ENCODE peak calls at places on chromosomes 6 and 20, in four cellular contexts. One of them, this sample, is unnamed.

GRCh38 chr6:36387440-36388303 is at the start of gene ETV7:
- DNase-seq in stimulated activated CD4-positive, alpha-beta T cell treated with anti-CD3 and anti-CD28 coated beads, Interleukin-4, amount 100 ng/mL, for 24 hours: peak
- DNase-seq in pancreas: peak
- DNase-seq in HT-29: peak
- DNase-seq in this sample: peak

GRCh38 chr6:1382331-1382882 is 7.0 kb upstream of the FOXF2 start:
- DNase-seq in stimulated activated CD4-positive, alpha-beta T cell treated with anti-CD3 and anti-CD28 coated beads, Interleukin-4, amount 100 ng/mL, for 24 hours: no peak
- DNase-seq in pancreas: no peak
- DNase-seq in HT-29: no peak
- DNase-seq in this sample: no peak

GRCh38 chr6:156897907-156898531 is 120.8 kb downstream of the ARID1B start:
- DNase-seq in pancreas: no peak
- DNase-seq in HT-29: no peak
- DNase-seq in stimulated activated CD4-positive, alpha-beta T cell treated with anti-CD3 and anti-CD28 coated beads, Interleukin-4, amount 100 ng/mL, for 24 hours: no peak
- DNase-seq in this sample: no peak

GRCh38 chr6:108730556-108731228 is 117.5 kb upstream of the ARMC2 start:
- DNase-seq in stimulated activated CD4-positive, alpha-beta T cell treated with anti-CD3 and anti-CD28 coated beads, Interleukin-4, amount 100 ng/mL, for 24 hours: no peak
- DNase-seq in pancreas: no peak
- DNase-seq in HT-29: no peak
- DNase-seq in this sample: no peak

GRCh38 chr6:168072730-168073129 is 6.3 kb downstream of the FRMD1 start:
- DNase-seq in pancreas: no peak
- DNase-seq in stimulated activated CD4-positive, alpha-beta T cell treated with anti-CD3 and anti-CD28 coated beads, Interleukin-4, amount 100 ng/mL, for 24 hours: no peak
- DNase-seq in HT-29: no peak
- DNase-seq in this sample: no peak

GRCh38 chr6:107153061-107153460 is 37.7 kb upstream of the BEND3 start:
- DNase-seq in stimulated activated CD4-positive, alpha-beta T cell treated with anti-CD3 and anti-CD28 coated beads, Interleukin-4, amount 100 ng/mL, for 24 hours: no peak
- DNase-seq in HT-29: no peak
- DNase-seq in pancreas: no peak
- DNase-seq in this sample: no peak

GRCh38 chr20:52060794-52061714 is 130.5 kb downstream of the ZFP64 start:
- DNase-seq in stimulated activated CD4-positive, alpha-beta T cell treated with anti-CD3 and anti-CD28 coated beads, Interleukin-4, amount 100 ng/mL, for 24 hours: no peak
- DNase-seq in pancreas: no peak
- DNase-seq in HT-29: peak
- DNase-seq in this sample: no peak

GRCh38 chr6:4973972-4974885 is 29.6 kb downstream of the RPP40 start:
- DNase-seq in HT-29: no peak
- DNase-seq in pancreas: no peak
- DNase-seq in stimulated activated CD4-positive, alpha-beta T cell treated with anti-CD3 and anti-CD28 coated beads, Interleukin-4, amount 100 ng/mL, for 24 hours: no peak
- DNase-seq in this sample: no peak

GRCh38 chr6:37860226-37860839 is 40.8 kb downstream of the ZFAND3 start:
- DNase-seq in stimulated activated CD4-positive, alpha-beta T cell treated with anti-CD3 and anti-CD28 coated beads, Interleukin-4, amount 100 ng/mL, for 24 hours: peak
- DNase-seq in pancreas: no peak
- DNase-seq in HT-29: peak
- DNase-seq in this sample: no peak

GRCh38 chr20:2396241-2396814 is 15.6 kb downstream of the TGM6 start:
- DNase-seq in pancreas: no peak
- DNase-seq in HT-29: no peak
- DNase-seq in stimulated activated CD4-positive, alpha-beta T cell treated with anti-CD3 and anti-CD28 coated beads, Interleukin-4, amount 100 ng/mL, for 24 hours: no peak
- DNase-seq in this sample: no peak

GRCh38 chr6:18388942-18389341 is 1.8 kb downstream of the RNF144B start:
- DNase-seq in pancreas: peak
- DNase-seq in stimulated activated CD4-positive, alpha-beta T cell treated with anti-CD3 and anti-CD28 coated beads, Interleukin-4, amount 100 ng/mL, for 24 hours: no peak
- DNase-seq in HT-29: peak
- DNase-seq in this sample: no peak

GRCh38 chr6:85465762-85466161 is 15.9 kb downstream of the NT5E start:
- DNase-seq in stimulated activated CD4-positive, alpha-beta T cell treated with anti-CD3 and anti-CD28 coated beads, Interleukin-4, amount 100 ng/mL, for 24 hours: no peak
- DNase-seq in pancreas: no peak
- DNase-seq in HT-29: no peak
- DNase-seq in this sample: peak

GRCh38 chr20:6122111-6122872 is 538 bp downstream of the FERMT1 start:
- DNase-seq in HT-29: peak
- DNase-seq in stimulated activated CD4-positive, alpha-beta T cell treated with anti-CD3 and anti-CD28 coated beads, Interleukin-4, amount 100 ng/mL, for 24 hours: no peak
- DNase-seq in pancreas: no peak
- DNase-seq in this sample: no peak

GRCh38 chr6:134373282-134373922 is 55.5 kb upstream of the SGK1 start:
- DNase-seq in HT-29: no peak
- DNase-seq in stimulated activated CD4-positive, alpha-beta T cell treated with anti-CD3 and anti-CD28 coated beads, Interleukin-4, amount 100 ng/mL, for 24 hours: no peak
- DNase-seq in pancreas: peak
- DNase-seq in this sample: no peak

GRCh38 chr20:17657079-17657825 is 24.8 kb downstream of the RRBP1 start:
- DNase-seq in pancreas: no peak
- DNase-seq in stimulated activated CD4-positive, alpha-beta T cell treated with anti-CD3 and anti-CD28 coated beads, Interleukin-4, amount 100 ng/mL, for 24 hours: no peak
- DNase-seq in HT-29: no peak
- DNase-seq in this sample: no peak

GRCh38 chr6:142275146-142276006 is 26.4 kb upstream of the ADGRG6 start:
- DNase-seq in HT-29: peak
- DNase-seq in pancreas: no peak
- DNase-seq in stimulated activated CD4-positive, alpha-beta T cell treated with anti-CD3 and anti-CD28 coated beads, Interleukin-4, amount 100 ng/mL, for 24 hours: no peak
- DNase-seq in this sample: no peak

GRCh38 chr6:403659-404655 is 12.4 kb downstream of the IRF4 start:
- DNase-seq in pancreas: no peak
- DNase-seq in stimulated activated CD4-positive, alpha-beta T cell treated with anti-CD3 and anti-CD28 coated beads, Interleukin-4, amount 100 ng/mL, for 24 hours: peak
- DNase-seq in HT-29: no peak
- DNase-seq in this sample: peak

GRCh38 chr6:30889921-30890645 is 5.8 kb downstream of the DDR1 start:
- DNase-seq in pancreas: no peak
- DNase-seq in HT-29: no peak
- DNase-seq in stimulated activated CD4-positive, alpha-beta T cell treated with anti-CD3 and anti-CD28 coated beads, Interleukin-4, amount 100 ng/mL, for 24 hours: no peak
- DNase-seq in this sample: no peak

GRCh38 chr6:111773501-111774345 is 99.5 kb downstream of the FYN start:
- DNase-seq in stimulated activated CD4-positive, alpha-beta T cell treated with anti-CD3 and anti-CD28 coated beads, Interleukin-4, amount 100 ng/mL, for 24 hours: no peak
- DNase-seq in pancreas: no peak
- DNase-seq in HT-29: no peak
- DNase-seq in this sample: no peak

GRCh38 chr20:47304287-47304686 is 52.2 kb downstream of the ZMYND8 start:
- DNase-seq in HT-29: peak
- DNase-seq in pancreas: no peak
- DNase-seq in stimulated activated CD4-positive, alpha-beta T cell treated with anti-CD3 and anti-CD28 coated beads, Interleukin-4, amount 100 ng/mL, for 24 hours: no peak
- DNase-seq in this sample: no peak

GRCh38 chr20:17845701-17846475 is 122.7 kb downstream of the SNX5 start:
- DNase-seq in pancreas: no peak
- DNase-seq in stimulated activated CD4-positive, alpha-beta T cell treated with anti-CD3 and anti-CD28 coated beads, Interleukin-4, amount 100 ng/mL, for 24 hours: no peak
- DNase-seq in HT-29: no peak
- DNase-seq in this sample: peak

GRCh38 chr6:2222275-2222842 is 23.0 kb downstream of the GMDS start:
- DNase-seq in pancreas: no peak
- DNase-seq in stimulated activated CD4-positive, alpha-beta T cell treated with anti-CD3 and anti-CD28 coated beads, Interleukin-4, amount 100 ng/mL, for 24 hours: no peak
- DNase-seq in HT-29: no peak
- DNase-seq in this sample: no peak

GRCh38 chr6:11009353-11009752 is 34.8 kb downstream of the ELOVL2 start:
- DNase-seq in HT-29: no peak
- DNase-seq in pancreas: no peak
- DNase-seq in stimulated activated CD4-positive, alpha-beta T cell treated with anti-CD3 and anti-CD28 coated beads, Interleukin-4, amount 100 ng/mL, for 24 hours: no peak
- DNase-seq in this sample: no peak

GRCh38 chr6:44670146-44670545 is 282.6 kb downstream of the CDC5L start:
- DNase-seq in stimulated activated CD4-positive, alpha-beta T cell treated with anti-CD3 and anti-CD28 coated beads, Interleukin-4, amount 100 ng/mL, for 24 hours: no peak
- DNase-seq in pancreas: no peak
- DNase-seq in HT-29: no peak
- DNase-seq in this sample: peak

GRCh38 chr6:141580988-141581387 is 551.7 kb upstream of the GJE1 start:
- DNase-seq in pancreas: no peak
- DNase-seq in stimulated activated CD4-positive, alpha-beta T cell treated with anti-CD3 and anti-CD28 coated beads, Interleukin-4, amount 100 ng/mL, for 24 hours: no peak
- DNase-seq in HT-29: no peak
- DNase-seq in this sample: no peak

GRCh38 chr6:148021715-148022114 is 320.9 kb upstream of the SASH1 start:
- DNase-seq in pancreas: no peak
- DNase-seq in HT-29: no peak
- DNase-seq in stimulated activated CD4-positive, alpha-beta T cell treated with anti-CD3 and anti-CD28 coated beads, Interleukin-4, amount 100 ng/mL, for 24 hours: no peak
- DNase-seq in this sample: no peak

GRCh38 chr6:7534192-7534591 is 7.3 kb upstream of the DSP start:
- DNase-seq in HT-29: no peak
- DNase-seq in stimulated activated CD4-positive, alpha-beta T cell treated with anti-CD3 and anti-CD28 coated beads, Interleukin-4, amount 100 ng/mL, for 24 hours: no peak
- DNase-seq in pancreas: no peak
- DNase-seq in this sample: no peak

GRCh38 chr20:25308083-25308491 is 60.2 kb downstream of the PYGB start:
- DNase-seq in pancreas: no peak
- DNase-seq in HT-29: no peak
- DNase-seq in stimulated activated CD4-positive, alpha-beta T cell treated with anti-CD3 and anti-CD28 coated beads, Interleukin-4, amount 100 ng/mL, for 24 hours: no peak
- DNase-seq in this sample: no peak

GRCh38 chr20:31620246-31620645 is 15.2 kb downstream of the ID1 start:
- DNase-seq in stimulated activated CD4-positive, alpha-beta T cell treated with anti-CD3 and anti-CD28 coated beads, Interleukin-4, amount 100 ng/mL, for 24 hours: no peak
- DNase-seq in pancreas: no peak
- DNase-seq in HT-29: no peak
- DNase-seq in this sample: no peak

GRCh38 chr6:75196051-75196743 is 9.7 kb downstream of the COL12A1 start:
- DNase-seq in stimulated activated CD4-positive, alpha-beta T cell treated with anti-CD3 and anti-CD28 coated beads, Interleukin-4, amount 100 ng/mL, for 24 hours: no peak
- DNase-seq in pancreas: no peak
- DNase-seq in HT-29: peak
- DNase-seq in this sample: no peak

GRCh38 chr6:82953871-82954270 is 111.8 kb downstream of the UBE3D start:
- DNase-seq in HT-29: no peak
- DNase-seq in pancreas: no peak
- DNase-seq in stimulated activated CD4-positive, alpha-beta T cell treated with anti-CD3 and anti-CD28 coated beads, Interleukin-4, amount 100 ng/mL, for 24 hours: no peak
- DNase-seq in this sample: no peak

GRCh38 chr6:33994198-33995045 is 151.5 kb downstream of the GRM4 start:
- DNase-seq in stimulated activated CD4-positive, alpha-beta T cell treated with anti-CD3 and anti-CD28 coated beads, Interleukin-4, amount 100 ng/mL, for 24 hours: no peak
- DNase-seq in pancreas: no peak
- DNase-seq in HT-29: no peak
- DNase-seq in this sample: no peak

GRCh38 chr6:79622353-79622752 is 8.8 kb upstream of the SH3BGRL2 start:
- DNase-seq in HT-29: no peak
- DNase-seq in stimulated activated CD4-positive, alpha-beta T cell treated with anti-CD3 and anti-CD28 coated beads, Interleukin-4, amount 100 ng/mL, for 24 hours: no peak
- DNase-seq in pancreas: no peak
- DNase-seq in this sample: no peak